ENCODE peak calls at places on chromosomes 13 and 19, in eight cellular contexts. T is cardiac fibroblast, V is tibial nerve, X is psoas muscle, Q is astrocyte of the spinal cord, N is SK-N-SH, F is thoracic aorta, S is AG04450. W is an unnamed sample.
A peak's percentile ranks its signal among the peaks of the same experiment; 100 is the strongest.

GRCh38 chr13:80475718-80476117 is 134.8 kb upstream of the SPRY2 start:
- DNase-seq in S (no peak), Q (no peak), F (no peak), X (no peak), V (no peak), T (no peak), N (no peak), W (no peak)

GRCh38 chr13:23087884-23088283 is 92.9 kb upstream of the SGCG start:
- DNase-seq in N (peak; percentile 34), Q (peak; percentile 2), V (peak; percentile 7), F (no peak), S (no peak), X (no peak), T (peak; percentile 22), W (no peak)

GRCh38 chr13:98475521-98475920 is 101.4 kb downstream of the STK24 start:
- DNase-seq in S (no peak), V (no peak), Q (no peak), F (no peak), N (peak; percentile 56), T (no peak), X (no peak), W (no peak)

GRCh38 chr19:15445227-15445605 is 4.5 kb downstream of the WIZ start:
- DNase-seq in N (no peak), V (no peak), T (no peak), F (no peak), Q (no peak), X (no peak), S (no peak), W (no peak)

GRCh38 chr13:110436276-110436675 is 125.2 kb downstream of the RAB20 start:
- DNase-seq in X (no peak), Q (peak; percentile 87), V (no peak), N (no peak), T (peak; percentile 55), F (no peak), S (no peak), W (no peak)

GRCh38 chr19:18865973-18866799 is 29.8 kb downstream of the CERS1 start:
- DNase-seq in S (no peak), X (peak; percentile 71), N (peak; percentile 98), V (peak; percentile 51), Q (peak; percentile 48), F (no peak), T (peak; percentile 67), W (no peak)

GRCh38 chr13:100433475-100433874 is 155.1 kb downstream of the GGACT start:
- DNase-seq in S (no peak), N (no peak), X (no peak), V (no peak), F (no peak), Q (no peak), T (no peak), W (no peak)

GRCh38 chr19:45440873-45441654 is 17.3 kb upstream of the ERCC1 start:
- DNase-seq in Q (peak; percentile 35), T (peak; percentile 52), F (no peak), X (no peak), S (no peak), V (no peak), N (no peak), W (no peak)

GRCh38 chr13:97883356-97883755 is 70.1 kb upstream of the IPO5 start:
- DNase-seq in Q (peak; percentile 30), F (no peak), S (no peak), V (no peak), T (peak; percentile 6), N (no peak), X (no peak), W (no peak)

DNA sequence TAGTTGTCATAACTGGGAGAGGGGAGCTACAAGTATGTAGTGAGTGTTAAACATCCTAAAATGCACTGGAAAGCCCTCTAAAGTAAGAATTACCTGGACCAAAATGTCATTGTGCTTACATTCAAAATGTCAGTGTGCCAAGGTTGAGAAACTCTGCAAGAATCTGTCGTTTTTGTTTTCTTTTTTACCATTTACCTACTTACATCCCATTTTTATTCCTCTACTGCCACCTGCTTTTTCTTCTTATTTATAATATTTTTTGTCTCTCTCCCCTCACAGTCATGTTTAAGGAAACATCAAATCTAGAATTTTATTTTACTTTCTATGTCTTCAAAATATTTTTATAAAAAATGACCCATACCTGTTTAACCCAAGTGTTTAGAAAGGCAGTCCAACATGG is 226.4 kb downstream of the PCDH17 start:
- DNase-seq in X (no peak), F (no peak), N (no peak), T (peak; percentile 18), S (no peak), Q (no peak), V (no peak), W (no peak)
- TF ChIP-seq CTCF in X (no peak), F (no peak), N (no peak), T (no peak), S (no peak), Q (no peak), V (no peak), W (no peak)

GRCh38 chr19:13012390-13012689 is 17.1 kb downstream of the NFIX start:
- DNase-seq in N (no peak), F (no peak), V (no peak), X (no peak), S (no peak), Q (no peak), T (no peak), W (no peak)
- H3K4me3 ChIP-seq in N (no peak overlapping the region), F (peak overlapping the region; percentile 81), V (no peak overlapping the region), X (peak overlapping the region; percentile 70), S (no peak overlapping the region), Q (no peak overlapping the region), T (peak overlapping the region; percentile 17), W (peak overlapping the region; percentile 6)

GRCh38 chr13:92315265-92315664 is 911.3 kb upstream of the GPC6 start:
- DNase-seq in N (no peak), F (no peak), T (no peak), Q (no peak), V (no peak), X (no peak), S (no peak), W (no peak)
- TF ChIP-seq CTCF in N (no peak), F (no peak), T (no peak), Q (no peak), V (no peak), X (no peak), S (no peak), W (no peak)

DNA sequence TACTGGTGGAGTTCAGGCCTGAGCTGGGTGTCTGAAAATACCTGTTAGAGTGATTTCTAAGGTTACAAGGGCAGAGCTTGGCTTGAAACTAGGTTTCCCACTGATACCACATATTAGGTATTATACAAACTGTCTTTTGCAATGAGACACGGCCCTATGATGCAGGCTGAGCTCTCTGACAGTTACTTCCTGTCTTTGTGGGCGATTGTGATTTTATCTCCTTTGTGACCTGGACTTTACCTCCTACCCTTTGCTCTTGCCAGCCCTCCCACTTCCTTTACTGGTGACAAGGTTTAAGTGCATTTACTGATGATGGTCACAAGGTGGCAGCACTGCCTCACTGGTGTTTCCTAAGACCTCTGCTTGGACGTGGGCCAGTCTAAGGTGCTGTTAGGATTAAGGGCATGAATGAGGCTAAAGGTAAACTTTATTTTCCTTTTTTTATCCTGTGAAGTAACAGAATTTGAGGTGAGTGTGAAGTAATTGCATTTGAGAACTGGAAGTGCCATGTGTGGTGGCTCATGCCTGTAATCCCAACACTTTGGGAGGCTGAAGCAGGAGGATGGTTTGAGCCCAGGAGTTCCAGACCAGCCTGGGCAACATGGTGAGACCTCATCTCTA is 7.7 kb upstream of the CXCL17 start:
- DNase-seq in F (peak; percentile 51), S (peak; percentile 58), N (peak; percentile 75), T (peak; percentile 91), Q (peak; percentile 76), X (peak; percentile 70), V (peak; percentile 86), W (peak; percentile 60)
- H3K4me3 ChIP-seq in F (no peak overlapping the region), S (no peak overlapping the region), N (no peak overlapping the region), T (no peak overlapping the region), Q (no peak overlapping the region), X (no peak overlapping the region), V (no peak overlapping the region), W (no peak overlapping the region)

W was measured in kidney epithelial cell.